ENCODE peak calls at places on chromosomes 6 and 20, in five cellular contexts. C is fibroblast of lung, B is left ventricle myocardium inferior, R is IMR-90, E is prostate gland. A is an unnamed sample.

GRCh38 chr6:167571550-167571949 is 246.7 kb downstream of the TTLL2 start:
- DNase-seq in C (no peak), B (no peak), R (no peak), E (no peak), A (no peak)

GRCh38 chr6:103983000-103983399 is 876.7 kb downstream of the HACE1 start:
- DNase-seq in C (no peak), B (no peak), R (no peak), E (no peak), A (no peak)

GRCh38 chr20:38217791-38218565 is 42.6 kb downstream of the KIAA1755 start:
- DNase-seq in C (peak), B (peak), R (peak), E (no peak), A (no peak)

GRCh38 chr6:113833537-113833936 is 23.6 kb upstream of the MARCKS start:
- DNase-seq in C (peak), B (no peak), R (peak), E (no peak), A (no peak)

GRCh38 chr20:35796556-35796955 is 24.7 kb downstream of the PHF20 start:
- DNase-seq in C (no peak), B (no peak), R (peak), E (no peak), A (no peak)

GRCh38 chr20:64035066-64035932 is 683 bp upstream of the C20orf204 start:
- DNase-seq in C (no peak), B (no peak), R (no peak), E (no peak), A (no peak)

GRCh38 chr6:7432391-7433207 is 43.0 kb downstream of the RIOK1 start:
- DNase-seq in C (no peak), B (no peak), R (no peak), E (no peak), A (no peak)

GRCh38 chr6:31041372-31041974 is 31.2 kb downstream of the MUC22 start:
- DNase-seq in C (no peak), B (no peak), R (no peak), E (no peak), A (no peak)

GRCh38 chr6:39037707-39038106 is 10.9 kb upstream of the GLP1R start:
- DNase-seq in C (no peak), B (no peak), R (no peak), E (no peak), A (no peak)

GRCh38 chr6:146890644-146891434 is 292.1 kb downstream of the ADGB start:
- DNase-seq in C (no peak), B (no peak), R (no peak), E (no peak), A (no peak)
- TF ChIP-seq CTCF in C (peak), B (peak), R (no peak), E (no peak), A (no peak)

GRCh38 chr6:43575772-43576551 is at the start of the genes POLH and XPO5:
- DNase-seq in C (peak), B (peak), R (peak), E (peak), A (peak)
- TF ChIP-seq CTCF in C (peak), B (peak), R (peak), E (no peak), A (no peak)

DNA sequence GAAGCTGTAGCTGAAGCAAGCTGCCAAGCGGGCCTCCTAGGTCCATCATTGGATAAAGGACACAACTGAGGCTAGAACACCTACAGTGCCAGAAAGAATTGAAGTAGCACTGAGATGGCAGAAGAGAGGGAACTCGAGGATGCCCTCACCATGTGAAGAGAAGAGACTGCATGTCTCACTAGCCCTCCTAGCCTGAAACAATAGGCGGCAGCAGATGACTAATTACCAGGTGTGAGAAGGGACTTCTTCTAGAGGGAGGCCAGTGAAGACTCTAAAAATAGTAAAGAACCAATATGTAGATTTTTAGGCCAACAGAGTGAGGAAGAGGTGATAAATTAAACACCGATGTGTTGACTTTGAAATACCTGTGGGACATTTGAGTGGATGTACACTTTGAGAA is 50.3 kb downstream of the LGSN start:
- DNase-seq in C (no peak), B (no peak), R (no peak), E (no peak), A (no peak)
- TF ChIP-seq CTCF in C (no peak), B (no peak), R (no peak), E (no peak), A (no peak)

DNA sequence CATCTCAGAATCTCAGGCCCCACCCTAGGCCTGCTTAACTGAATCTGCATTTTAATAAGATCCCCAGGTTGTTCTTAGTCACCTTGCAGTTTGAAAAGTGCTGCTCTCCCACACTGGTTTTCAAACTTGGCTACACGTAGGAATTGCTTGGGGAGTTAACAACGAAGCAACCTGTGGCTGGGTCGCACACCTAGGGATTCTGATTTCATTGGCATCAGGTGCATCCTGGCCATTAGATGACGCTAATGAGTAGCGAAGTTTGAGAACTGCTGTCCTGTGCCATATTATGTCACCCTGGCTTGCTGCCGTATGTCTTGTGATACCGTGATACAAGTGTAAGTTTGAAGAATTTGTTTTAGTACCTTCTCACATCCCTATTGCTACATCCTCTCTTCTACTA is 28.2 kb upstream of the FUCA2 start:
- DNase-seq in C (no peak), B (no peak), R (no peak), E (no peak), A (no peak)
- TF ChIP-seq CTCF in C (no peak), B (no peak), R (no peak), E (no peak), A (no peak)

DNA sequence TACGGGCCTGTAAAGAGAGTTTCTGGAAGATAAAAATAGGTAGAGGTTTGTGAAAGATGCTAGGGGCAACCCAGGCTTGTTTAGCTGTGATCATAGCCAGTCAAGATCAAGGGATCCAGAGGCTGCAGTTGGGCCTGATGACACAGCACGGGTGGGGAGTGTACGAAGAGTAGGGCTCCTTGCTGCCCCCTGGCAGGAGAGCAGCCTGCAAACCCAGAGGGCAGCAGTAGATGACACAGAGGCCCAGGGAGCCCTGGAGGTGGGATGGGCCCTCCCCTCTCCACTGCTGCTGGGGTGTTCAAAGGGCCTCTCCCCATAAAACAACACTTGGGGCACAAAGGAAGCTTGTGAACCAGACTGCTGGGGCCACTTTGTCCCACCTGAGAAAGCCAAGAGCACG is 47.2 kb downstream of the VEGFA start:
- DNase-seq in C (peak), B (peak), R (peak), E (no peak), A (no peak)
- TF ChIP-seq CTCF in C (peak), B (peak), R (peak), E (no peak), A (no peak)

DNA sequence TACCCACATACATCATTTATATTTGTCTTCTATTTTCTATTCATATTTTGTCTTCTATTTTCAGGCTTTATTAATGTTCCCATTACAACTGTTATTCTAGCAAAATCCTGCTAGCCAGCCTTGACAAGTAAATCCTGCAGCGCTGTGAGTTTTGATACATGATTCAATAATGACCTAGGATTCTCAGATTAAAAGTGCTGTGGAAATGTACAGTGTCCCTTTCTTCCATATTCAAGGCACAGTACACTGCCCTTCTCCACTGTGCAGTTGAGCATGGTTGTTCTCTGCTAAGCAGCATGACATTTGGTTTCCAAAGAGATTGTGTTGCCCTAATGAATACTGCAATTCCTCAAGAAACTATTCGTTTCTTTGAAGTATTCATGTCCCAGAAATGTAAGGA is 5.8 kb upstream of the HEY2 start:
- DNase-seq in C (no peak), B (no peak), R (no peak), E (no peak), A (no peak)
- TF ChIP-seq CTCF in C (no peak), B (no peak), R (no peak), E (no peak), A (no peak)

GRCh38 chr6:124193132-124193531 is 389.5 kb downstream of the NKAIN2 start:
- DNase-seq in C (no peak), B (no peak), R (no peak), E (no peak), A (no peak)

GRCh38 chr6:124199226-124199625 is 395.6 kb downstream of the NKAIN2 start:
- DNase-seq in C (no peak), B (no peak), R (no peak), E (no peak), A (no peak)

GRCh38 chr6:124200661-124201060 is 397.0 kb downstream of the NKAIN2 start:
- DNase-seq in C (no peak), B (no peak), R (no peak), E (no peak), A (no peak)

GRCh38 chr6:124197148-124197547 is 393.5 kb downstream of the NKAIN2 start:
- DNase-seq in C (no peak), B (no peak), R (no peak), E (no peak), A (no peak)
- TF ChIP-seq CTCF in C (no peak), B (no peak), R (no peak), E (no peak), A (no peak)

GRCh38 chr6:142947702-142948480 is 2.9 kb upstream of the HIVEP2 start:
- DNase-seq in C (peak), B (no peak), R (no peak), E (no peak), A (no peak)
- TF ChIP-seq CTCF in C (no peak), B (no peak), R (no peak), E (no peak), A (no peak)

A was measured in nephron progenitor cell.